ENCODE peak calls at places on chromosomes 12 and 14, in five cellular contexts. Z is stimulated activated CD8-positive, alpha-beta memory T cell treated with anti-CD3 and anti-CD28 coated beads, Interleukin-7, amount 100 ng/mL, for 24 hours; M is astrocyte of the cerebellum; L is GM23338; F is stimulated activated CD4-positive, alpha-beta T cell treated with anti-CD3 and anti-CD28 coated beads, Interleukin-15, amount 100 ng/mL, for 1 hour. V is an unnamed sample.

GRCh38 chr14:73500360-73500759 is 9.6 kb downstream of the RIOX1 start:
- DNase-seq in Z (no peak), M (no peak), L (no peak), F (no peak), V (no peak)

GRCh38 chr14:89619616-89620273 is 202.7 kb upstream of the FOXN3 start:
- DNase-seq in L (no peak), F (no peak), M (no peak), Z (no peak), V (no peak)

GRCh38 chr14:103348154-103348553 is 14.1 kb downstream of the EIF5 start:
- DNase-seq in M (no peak), L (no peak), F (no peak), Z (no peak), V (no peak)

GRCh38 chr14:52695481-52696091 is at the start of gene ERO1A:
- DNase-seq in L (peak), M (peak), F (peak), Z (peak), V (peak)

GRCh38 chr14:55957950-55958349 is 160.3 kb upstream of the PELI2 start:
- DNase-seq in Z (no peak), L (peak), M (no peak), F (no peak), V (no peak)

GRCh38 chr14:49497725-49498348 is 88.3 kb downstream of the RPS29 start:
- DNase-seq in M (peak), Z (no peak), F (no peak), L (peak), V (no peak)

GRCh38 chr14:55153951-55154350 is 24.9 kb downstream of the LGALS3 start:
- DNase-seq in L (no peak), M (no peak), Z (no peak), F (no peak), V (no peak)

GRCh38 chr12:25950329-25951115 is 8.0 kb upstream of the RASSF8 start:
- DNase-seq in Z (no peak), L (no peak), F (no peak), M (no peak), V (no peak)

GRCh38 chr12:8914716-8915526 is 612 bp downstream of the PHC1 start:
- DNase-seq in F (peak), M (no peak), L (peak), Z (peak), V (peak)

GRCh38 chr12:129973236-129973961 is 69.6 kb upstream of the TMEM132D start:
- DNase-seq in L (no peak), Z (no peak), F (no peak), M (no peak), V (no peak)

GRCh38 chr14:99682809-99683618 is 1.1 kb upstream of the CYP46A1 start:
- DNase-seq in L (peak), M (peak), Z (peak), F (peak), V (peak)

GRCh38 chr14:84579292-84579691 is 950.7 kb upstream of the FLRT2 start:
- DNase-seq in L (no peak), F (no peak), Z (no peak), M (no peak), V (no peak)

V was measured in activated CD4-positive, CD25-positive, alpha-beta regulatory T cell.